ENCODE peak calls at places on chromosomes 13 and 19, in nine cellular contexts. G is ascending aorta, S is cardiac fibroblast, J is GM23338, R is endodermal cell, V is choroid plexus epithelial cell, F is psoas muscle, M is mucosa of descending colon, P is left lung. A is an unnamed sample.

GRCh38 chr19:1734328-1734966 is 18.9 kb upstream of the ONECUT3 start:
- DNase-seq in M (no peak), F (no peak), J (no peak), R (no peak), G (no peak), P (no peak), V (no peak), S (no peak), A (no peak)

GRCh38 chr19:16259385-16260159 is 61.9 kb downstream of the AP1M1 start:
- DNase-seq in F (peak; percentile 53), R (no peak), S (no peak), M (peak; percentile 54), G (no peak), P (no peak), J (no peak), V (no peak), A (no peak)

GRCh38 chr19:407501-408440 is 1.2 kb downstream of the C2CD4C start:
- DNase-seq in M (no peak), S (no peak), J (no peak), P (peak; percentile 79), V (no peak), R (peak; percentile 53), G (no peak), F (peak; percentile 40), A (no peak)

GRCh38 chr13:108586826-108587225 is 42.6 kb upstream of the MYO16 start:
- DNase-seq in V (no peak), F (no peak), S (no peak), P (no peak), R (no peak), M (no peak), J (no peak), G (no peak), A (no peak)

GRCh38 chr13:96958286-96958891 is 35.9 kb downstream of the OXGR1 start:
- DNase-seq in F (no peak), J (peak; percentile 84), V (peak; percentile 61), P (no peak), M (no peak), R (no peak), S (peak; percentile 51), G (no peak), A (peak; percentile 38)

GRCh38 chr13:39036212-39036611 is 1.7 kb downstream of the PROSER1 start:
- DNase-seq in M (no peak), J (peak; percentile 50), S (peak; percentile 29), F (no peak), R (no peak), G (no peak), V (peak; percentile 59), P (no peak), A (peak; percentile 27)

GRCh38 chr13:19181021-19181620 is 503 bp downstream of the TUBA3C start:
- DNase-seq in G (no peak), S (no peak), J (no peak), R (no peak), F (no peak), V (no peak), M (no peak), P (no peak), A (no peak)

GRCh38 chr13:112061367-112062046 is 5.4 kb upstream of the SOX1 start:
- DNase-seq in V (no peak), R (peak; percentile 62), S (no peak), G (no peak), P (no peak), M (no peak), F (no peak), J (peak; percentile 54), A (no peak)

GRCh38 chr13:32472194-32472621 is 44.3 kb upstream of the N4BP2L1 start:
- DNase-seq in P (no peak), F (no peak), V (peak; percentile 33), J (no peak), G (no peak), M (no peak), R (no peak), S (no peak), A (no peak)

GRCh38 chr19:2552859-2553258 is 76.9 kb downstream of the GADD45B start:
- DNase-seq in M (no peak), G (no peak), V (peak; percentile 40), F (no peak), P (no peak), R (no peak), S (no peak), J (no peak), A (no peak)

GRCh38 chr19:1616396-1616795 is 11.1 kb upstream of the UQCR11 start:
- DNase-seq in F (no peak), M (no peak), J (no peak), V (peak; percentile 22), G (no peak), R (no peak), S (peak; percentile 81), P (peak; percentile 24), A (no peak)

GRCh38 chr13:35855531-35856019 is 275.6 kb downstream of the DCLK1 start:
- DNase-seq in F (no peak), J (peak; percentile 96), G (no peak), P (no peak), V (no peak), R (peak; percentile 96), S (no peak), M (no peak), A (no peak)

GRCh38 chr13:71242191-71242590 is 624.8 kb downstream of the DACH1 start:
- DNase-seq in P (no peak), F (no peak), M (no peak), R (no peak), V (no peak), J (no peak), G (no peak), S (peak; percentile 2), A (peak; percentile 37)

GRCh38 chr13:109697936-109698335 is 88.4 kb downstream of the IRS2 start:
- DNase-seq in F (no peak), P (no peak), J (no peak), S (no peak), M (no peak), R (no peak), G (no peak), V (no peak), A (no peak)

GRCh38 chr19:33195711-33196347 is 1.7 kb downstream of the LRP3 start:
- DNase-seq in J (no peak), M (no peak), S (no peak), F (no peak), G (no peak), R (no peak), P (peak; percentile 70), V (no peak), A (no peak)

GRCh38 chr19:33193269-33193863 is 764 bp upstream of the LRP3 start:
- DNase-seq in G (no peak), V (no peak), F (peak; percentile 46), R (no peak), M (no peak), J (no peak), P (peak; percentile 19), S (no peak), A (no peak)

GRCh38 chr19:33193864-33194362 is at the start of gene LRP3:
- DNase-seq in V (peak; percentile 26), R (peak; percentile 80), G (no peak), M (peak; percentile 57), J (peak; percentile 55), P (peak; percentile 91), S (peak; percentile 47), F (peak; percentile 72), A (no peak)

GRCh38 chr19:33194884-33195710 is 967 bp downstream of the LRP3 start:
- DNase-seq in R (peak; percentile 73), V (peak; percentile 41), M (peak; percentile 49), P (peak; percentile 86), G (no peak), J (peak; percentile 58), S (peak; percentile 65), F (no peak), A (peak; percentile 16)

GRCh38 chr19:33194527-33194883 is 375 bp downstream of the LRP3 start:
- DNase-seq in G (no peak), J (peak; percentile 36), V (no peak), M (no peak), S (no peak), R (peak; percentile 71), P (peak; percentile 85), F (peak; percentile 60), A (no peak)
- H3K4me3 ChIP-seq in G (peak overlapping the region; percentile 76), J (peak overlapping the region; percentile 69), V (peak overlapping the region; percentile 60), M (peak overlapping the region; percentile 17), S (no peak overlapping the region), R (peak overlapping the region; percentile 74), P (peak overlapping the region; percentile 56), F (peak overlapping the region; percentile 81), A (peak overlapping the region; percentile 49)

DNA sequence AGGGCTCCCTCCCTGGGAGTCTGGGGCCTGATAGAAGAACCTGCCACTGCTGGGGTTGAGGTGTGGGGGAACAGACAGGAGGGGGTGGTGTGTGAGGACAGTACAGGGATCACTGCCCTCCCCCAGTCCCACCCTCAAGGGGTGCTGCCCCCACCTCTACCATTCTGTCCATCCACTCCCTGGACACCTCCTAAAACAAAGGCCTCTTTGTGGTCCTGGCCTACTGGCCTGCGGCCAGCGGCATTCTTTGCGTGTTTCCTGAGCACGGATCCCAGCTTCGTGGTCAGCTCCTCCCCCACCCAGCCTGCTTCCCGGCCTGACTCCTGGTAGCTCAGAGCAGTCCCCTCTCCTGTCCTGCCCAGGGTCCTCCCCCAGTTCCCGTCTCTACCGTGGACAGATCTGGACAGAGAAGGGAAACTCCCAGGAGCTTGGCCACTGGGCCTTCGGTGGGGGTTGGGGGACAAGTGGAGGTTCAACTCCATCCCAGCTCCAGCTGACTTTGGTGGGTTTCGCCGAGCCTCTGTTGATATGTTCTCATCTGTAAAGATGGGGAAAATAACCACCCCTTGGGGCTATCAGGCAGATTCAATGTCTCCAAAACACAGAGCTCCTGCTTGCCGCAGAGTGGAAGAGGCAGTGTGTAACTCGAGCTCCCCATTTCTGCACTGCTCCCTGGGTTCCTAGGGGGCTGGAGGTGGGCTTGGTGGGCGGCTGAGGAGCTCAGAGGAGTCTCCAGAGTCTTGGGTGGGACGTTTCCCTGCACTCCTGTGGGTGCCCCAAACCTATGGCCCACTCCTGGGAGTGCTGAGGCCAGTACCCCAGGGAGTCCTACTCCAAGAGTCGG is 48.7 kb downstream of the LYL1 start:
- DNase-seq in J (peak; percentile 50), M (peak; percentile 77), V (peak; percentile 87), F (peak; percentile 90), S (peak; percentile 98), P (peak; percentile 91), R (peak; percentile 71), G (no peak), A (peak; percentile 95)
- TF ChIP-seq CTCF in J (no peak), M (no peak), V (no peak), F (no peak), S (no peak), P (no peak), R (no peak), G (no peak), A (no peak)

GRCh38 chr13:50892162-50892944 is 17.2 kb upstream of the RNASEH2B start:
- DNase-seq in P (no peak), M (peak; percentile 35), V (no peak), G (no peak), S (no peak), J (no peak), F (no peak), R (no peak), A (no peak)
- H3K4me3 ChIP-seq in P (no peak overlapping the region), M (no peak overlapping the region), V (no peak overlapping the region), G (no peak overlapping the region), S (no peak overlapping the region), J (no peak overlapping the region), F (no peak overlapping the region), R (no peak overlapping the region), A (no peak overlapping the region)

DNA sequence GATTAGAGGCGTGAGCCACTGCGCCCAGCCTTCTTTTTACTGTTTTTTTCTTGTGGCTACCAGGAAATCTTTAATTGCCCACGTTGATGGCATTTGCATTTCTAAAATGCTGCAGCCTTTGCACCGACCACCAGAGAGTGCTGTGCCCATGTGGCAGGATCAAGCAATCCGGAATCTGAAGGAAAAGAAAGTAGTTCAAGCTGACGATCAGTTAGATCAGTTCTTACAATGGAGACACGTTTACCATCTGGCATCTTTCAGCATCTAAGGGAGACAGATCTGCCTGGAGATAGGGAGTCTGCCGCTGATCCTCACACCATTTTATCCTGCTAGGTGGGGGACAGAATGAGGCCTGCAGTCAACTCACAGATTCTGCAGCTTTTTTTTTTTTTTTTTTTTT is 19.9 kb downstream of the TINCR start:
- DNase-seq in P (no peak), G (no peak), R (peak; percentile 83), J (peak; percentile 87), F (no peak), S (peak; percentile 61), V (peak; percentile 61), M (peak; percentile 55), A (peak; percentile 31)
- TF ChIP-seq CTCF in P (no peak), G (no peak), R (peak; percentile 88), J (peak; percentile 95), F (peak; percentile 27), S (peak; percentile 62), V (peak; percentile 77), M (no peak), A (peak; percentile 67)